ENCODE peak calls at places on chromosomes 2 and 18, in four cellular contexts. Q is ovary, Z is vagina, U is A549. T is an unnamed sample.

GRCh38 chr2:237790353-237790752 is 8.2 kb upstream of the RBM44 start:
- DNase-seq in Q (no peak), Z (no peak), U (no peak), T (no peak)

GRCh38 chr2:196502413-196502812 is 137.1 kb upstream of the CCDC150 start:
- DNase-seq in U (no peak), Z (no peak), Q (no peak), T (no peak)

GRCh38 chr2:65788556-65788955 is 356.2 kb upstream of the SPRED2 start:
- DNase-seq in Q (no peak), U (no peak), Z (no peak), T (no peak)

GRCh38 chr2:115887209-115887776 is 1444.9 kb downstream of the DPP10 start:
- DNase-seq in Q (no peak), Z (no peak), U (no peak), T (no peak)

GRCh38 chr18:9260388-9261380 is 73.9 kb upstream of the TWSG1 start:
- DNase-seq in U (no peak), Q (no peak), Z (no peak), T (no peak)

GRCh38 chr18:70025580-70025979 is 77.9 kb upstream of the CD226 start:
- DNase-seq in Q (no peak), U (no peak), Z (no peak), T (no peak)

GRCh38 chr2:96798733-96799622 is 17.1 kb upstream of the CNNM3 start:
- DNase-seq in Z (no peak), U (no peak), Q (no peak), T (no peak)

GRCh38 chr2:194205568-194206227 is 1451.3 kb upstream of the SLC39A10 start:
- DNase-seq in Q (no peak), U (no peak), Z (no peak), T (no peak)

GRCh38 chr18:60147326-60147725 is 225.2 kb downstream of the MC4R start:
- DNase-seq in Z (no peak), Q (no peak), U (no peak), T (no peak)

GRCh38 chr18:35282353-35282752 is 7.7 kb downstream of the ZSCAN30 start:
- DNase-seq in U (no peak), Q (no peak), Z (no peak), T (no peak)

GRCh38 chr2:173028141-173028540 is 47.5 kb upstream of the MAP3K20 start:
- DNase-seq in Z (no peak), Q (no peak), U (no peak), T (no peak)
- H3K4me3 ChIP-seq in Z (no peak overlapping the region), Q (no peak overlapping the region), U (no peak overlapping the region), T (no peak overlapping the region)

GRCh38 chr2:160325413-160325812 is 125.3 kb upstream of the ITGB6 start:
- DNase-seq in U (no peak), Q (no peak), Z (no peak), T (no peak)
- TF ChIP-seq CTCF in U (no peak), Q (no peak), Z (no peak), T (no peak)

GRCh38 chr2:27071990-27072830 is 756 bp upstream of the OST4 start:
- DNase-seq in Q (peak; percentile 91), U (no peak), Z (no peak), T (no peak)

GRCh38 chr2:27070653-27071276 is 689 bp downstream of the OST4 start:
- DNase-seq in U (no peak), Q (no peak), Z (no peak), T (no peak)

GRCh38 chr2:27072950-27073349 is 1.5 kb upstream of the OST4 start:
- DNase-seq in Q (no peak), U (no peak), Z (no peak), T (no peak)

GRCh38 chr2:27069961-27070618 is 1.4 kb downstream of the OST4 start:
- DNase-seq in Q (no peak), U (no peak), Z (no peak), T (no peak)

DNA sequence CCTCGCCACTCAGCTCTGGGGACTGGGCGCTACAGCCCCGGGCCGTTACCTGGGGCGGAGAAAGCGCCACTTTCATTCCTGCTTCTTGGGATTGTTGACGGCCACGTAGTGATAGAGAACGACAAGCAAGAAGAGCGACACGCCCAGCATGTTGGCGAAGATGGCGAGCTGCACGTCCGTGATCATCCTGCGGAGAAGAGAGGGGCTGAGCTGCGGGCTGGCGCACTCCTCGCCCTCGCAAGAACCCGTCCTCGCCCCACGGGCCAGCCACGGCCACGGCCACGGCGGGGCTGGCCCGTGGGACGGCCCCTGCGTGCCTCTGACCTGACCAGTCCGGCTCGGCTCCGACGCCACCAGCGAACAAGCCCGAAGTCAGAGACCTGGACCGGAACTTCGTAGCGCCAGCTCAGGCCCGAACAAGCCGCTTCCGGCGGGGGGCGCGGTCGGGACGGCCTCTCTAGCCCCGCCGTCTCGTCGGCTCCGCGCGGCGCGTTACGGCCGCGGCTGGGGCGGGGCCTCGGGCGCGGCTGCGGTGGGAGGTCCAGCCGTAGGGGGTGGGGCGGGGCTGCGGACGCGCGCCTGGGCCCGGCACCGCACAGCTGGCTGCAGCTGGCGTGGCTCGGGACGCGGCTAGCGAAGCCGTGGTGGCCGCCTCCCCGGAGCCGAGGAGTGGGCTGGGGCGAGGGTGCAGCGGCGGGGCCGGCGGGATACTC is at the start of gene OST4:
- DNase-seq in Q (peak; percentile 93), Z (no peak), U (peak; percentile 93), T (peak; percentile 90)
- TF ChIP-seq POLR2A in Q (peak; percentile 75), Z (no peak), U (peak; percentile 67), T (peak; percentile 20)

GRCh38 chr2:53463771-53464726 is 303.6 kb upstream of the CHAC2 start:
- DNase-seq in Z (no peak), Q (no peak), U (no peak), T (no peak)

GRCh38 chr2:53455094-53455493 is 312.5 kb upstream of the CHAC2 start:
- DNase-seq in Q (no peak), Z (no peak), U (no peak), T (no peak)

GRCh38 chr2:53460347-53460746 is 307.3 kb upstream of the CHAC2 start:
- DNase-seq in Q (no peak), Z (no peak), U (no peak), T (no peak)
- H3K4me3 ChIP-seq in Q (no peak overlapping the region), Z (no peak overlapping the region), U (no peak overlapping the region), T (no peak overlapping the region)

DNA sequence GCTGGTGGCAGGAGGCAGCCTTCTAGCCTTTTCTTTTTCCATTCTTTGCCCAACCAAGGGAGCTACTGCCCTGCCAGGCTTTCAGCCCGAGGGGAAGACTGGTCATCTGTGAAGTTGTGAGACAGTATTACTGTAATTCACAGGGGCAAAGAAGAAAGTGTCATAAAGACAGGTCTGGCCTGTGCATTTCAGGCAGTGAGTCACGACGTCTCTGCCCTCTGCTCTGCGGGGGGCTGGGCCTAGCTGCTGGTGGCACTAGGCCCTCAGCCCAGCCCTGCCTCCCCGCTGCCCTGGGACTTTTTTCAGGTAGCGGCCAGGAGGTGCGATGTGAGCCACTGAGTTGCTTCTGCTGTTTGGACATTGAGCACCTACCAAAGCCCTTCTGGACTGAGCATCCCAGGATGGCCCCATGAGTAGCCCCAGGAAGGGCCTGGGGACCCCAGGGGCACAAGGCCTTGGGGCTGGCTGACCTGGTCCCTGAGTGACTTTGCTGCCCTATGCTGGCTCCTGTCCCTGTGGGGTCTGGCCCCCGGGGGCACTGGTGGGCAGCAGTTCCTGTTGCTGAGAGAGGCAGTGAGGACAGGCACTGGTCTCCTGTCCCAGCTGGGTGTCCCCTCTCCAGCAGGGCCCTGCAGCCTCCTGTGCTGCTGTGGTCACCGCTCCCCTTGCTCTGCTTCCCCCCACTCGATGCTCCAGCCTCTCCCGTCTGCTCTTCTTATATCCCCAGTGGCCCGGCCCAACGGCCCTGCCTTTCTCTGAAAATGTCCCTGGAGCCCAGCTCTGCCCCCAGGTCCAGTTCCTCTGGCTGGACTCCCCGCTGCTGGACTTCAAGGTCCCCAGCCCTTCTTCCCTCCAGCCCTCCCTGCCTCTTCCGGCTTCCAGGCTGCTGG is 7.0 kb downstream of the INHBB start:
- DNase-seq in U (no peak), Z (no peak), Q (no peak), T (no peak)
- TF ChIP-seq CTCF in U (no peak), Z (no peak), Q (no peak), T (no peak)

GRCh38 chr2:111689174-111689573 is 194.8 kb downstream of the ANAPC1 start:
- DNase-seq in Z (no peak), Q (no peak), U (no peak), T (no peak)

GRCh38 chr2:111685342-111685741 is 198.7 kb downstream of the ANAPC1 start:
- DNase-seq in U (no peak), Q (no peak), Z (no peak), T (no peak)

GRCh38 chr2:111687911-111688310 is 196.1 kb downstream of the ANAPC1 start:
- DNase-seq in Z (no peak), U (no peak), Q (no peak), T (no peak)

GRCh38 chr2:111688501-111688900 is 195.5 kb downstream of the ANAPC1 start:
- DNase-seq in U (no peak), Z (no peak), Q (no peak), T (no peak)

DNA sequence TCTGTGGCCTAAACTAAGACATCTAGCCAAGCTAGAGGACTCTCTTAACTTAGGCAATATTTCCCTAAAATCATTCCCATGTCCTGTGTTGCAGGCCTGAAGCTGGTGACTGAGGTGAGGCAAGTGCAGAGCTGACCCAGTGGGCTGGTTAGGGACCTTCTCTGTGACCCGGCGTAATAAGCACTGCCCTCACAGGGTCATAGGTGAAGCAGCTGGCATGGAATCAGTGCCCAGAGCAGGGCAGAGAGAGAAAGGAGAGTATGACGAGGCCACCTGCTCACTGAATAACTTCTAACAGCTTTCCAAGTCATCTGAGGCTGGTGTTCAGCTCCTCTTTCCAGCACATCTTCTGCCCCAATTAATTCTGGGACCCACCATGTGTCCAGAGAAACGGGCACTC is 197.0 kb downstream of the ANAPC1 start:
- DNase-seq in U (no peak), Z (no peak), Q (no peak), T (no peak)
- TF ChIP-seq POLR2A in U (no peak), Z (no peak), Q (no peak), T (no peak)

DNA sequence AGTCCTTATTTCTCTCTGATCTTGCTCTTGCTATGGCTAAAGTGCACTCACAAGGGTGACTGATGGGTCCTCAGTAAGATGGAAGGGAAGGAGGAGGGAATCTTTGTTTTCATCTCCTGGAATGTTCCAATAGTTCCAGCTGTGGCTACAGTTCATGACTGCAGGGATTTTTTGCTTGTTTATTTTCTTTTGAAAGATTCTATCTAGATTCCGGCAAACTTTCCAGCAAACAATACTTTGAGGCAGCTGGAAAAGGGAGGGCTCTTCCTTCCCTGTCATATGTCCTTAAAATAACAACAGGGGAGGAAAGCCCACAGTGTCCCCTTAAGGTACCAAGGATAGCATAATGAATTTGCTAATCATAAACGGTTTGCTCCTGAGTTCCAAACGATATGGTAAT is 111.3 kb upstream of the SLC14A2 start:
- DNase-seq in Z (no peak), Q (no peak), U (no peak), T (no peak)
- H3K4me3 ChIP-seq in Z (no peak overlapping the region), Q (no peak overlapping the region), U (no peak overlapping the region), T (no peak overlapping the region)